ENCODE peak calls at places on chromosomes 11 and 22, in five cellular contexts. V, U, S, Y and Z are unnamed samples.

GRCh38 chr11:86688398-86689179 is 16.2 kb upstream of the ME3 start:
- DNase-seq in V (no peak), U (no peak), S (no peak), Y (peak), Z (no peak)

GRCh38 chr11:78669249-78669648 is 94.6 kb upstream of the NARS2 start:
- DNase-seq in V (no peak), U (no peak), S (no peak), Y (no peak), Z (no peak)

GRCh38 chr11:118051136-118051610 is 25.7 kb upstream of the TMPRSS4 start:
- DNase-seq in V (no peak), U (no peak), S (no peak), Y (no peak), Z (no peak)

GRCh38 chr11:123801765-123802164 is 4.4 kb downstream of the OR6M1 start:
- DNase-seq in V (no peak), U (no peak), S (no peak), Y (no peak), Z (no peak)

GRCh38 chr22:22357024-22357868 is 112.7 kb downstream of the VPREB1 start:
- DNase-seq in V (peak), U (peak), S (peak), Y (peak), Z (peak)

GRCh38 chr11:120134106-120134930 is 3.6 kb downstream of the TRIM29 start:
- DNase-seq in V (no peak), U (no peak), S (no peak), Y (no peak), Z (no peak)

GRCh38 chr11:134741453-134742227 is 329.6 kb upstream of the B3GAT1 start:
- DNase-seq in V (no peak), U (no peak), S (peak), Y (no peak), Z (peak)

GRCh38 chr11:120708511-120709183 is 197.1 kb downstream of the GRIK4 start:
- DNase-seq in V (no peak), U (no peak), S (no peak), Y (no peak), Z (no peak)

GRCh38 chr22:17213976-17214375 is 5.3 kb downstream of the ADA2 start:
- DNase-seq in V (no peak), U (peak), S (peak), Y (peak), Z (peak)

GRCh38 chr11:117334896-117335295 is 7.2 kb downstream of the CEP164 start:
- DNase-seq in V (no peak), U (no peak), S (no peak), Y (no peak), Z (no peak)

GRCh38 chr11:60887531-60887930 is 18.9 kb downstream of the PRPF19 start:
- DNase-seq in V (peak), U (peak), S (peak), Y (peak), Z (peak)

GRCh38 chr11:117814766-117815261 is 9.7 kb downstream of the FXYD2 start:
- DNase-seq in V (no peak), U (no peak), S (peak), Y (peak), Z (no peak)

GRCh38 chr11:73152861-73153483 is 10.9 kb upstream of the FCHSD2 start:
- DNase-seq in V (no peak), U (no peak), S (no peak), Y (peak), Z (no peak)

GRCh38 chr22:25853078-25853477 is 111.1 kb downstream of the MYO18B start:
- DNase-seq in V (no peak), U (peak), S (no peak), Y (peak), Z (no peak)

GRCh38 chr22:31613286-31613903 is 48.6 kb downstream of the PISD start:
- DNase-seq in V (no peak), U (no peak), S (no peak), Y (no peak), Z (no peak)

GRCh38 chr11:1513326-1514296 is 27.0 kb upstream of the MOB2 start:
- DNase-seq in V (no peak), U (no peak), S (no peak), Y (no peak), Z (no peak)

DNA sequence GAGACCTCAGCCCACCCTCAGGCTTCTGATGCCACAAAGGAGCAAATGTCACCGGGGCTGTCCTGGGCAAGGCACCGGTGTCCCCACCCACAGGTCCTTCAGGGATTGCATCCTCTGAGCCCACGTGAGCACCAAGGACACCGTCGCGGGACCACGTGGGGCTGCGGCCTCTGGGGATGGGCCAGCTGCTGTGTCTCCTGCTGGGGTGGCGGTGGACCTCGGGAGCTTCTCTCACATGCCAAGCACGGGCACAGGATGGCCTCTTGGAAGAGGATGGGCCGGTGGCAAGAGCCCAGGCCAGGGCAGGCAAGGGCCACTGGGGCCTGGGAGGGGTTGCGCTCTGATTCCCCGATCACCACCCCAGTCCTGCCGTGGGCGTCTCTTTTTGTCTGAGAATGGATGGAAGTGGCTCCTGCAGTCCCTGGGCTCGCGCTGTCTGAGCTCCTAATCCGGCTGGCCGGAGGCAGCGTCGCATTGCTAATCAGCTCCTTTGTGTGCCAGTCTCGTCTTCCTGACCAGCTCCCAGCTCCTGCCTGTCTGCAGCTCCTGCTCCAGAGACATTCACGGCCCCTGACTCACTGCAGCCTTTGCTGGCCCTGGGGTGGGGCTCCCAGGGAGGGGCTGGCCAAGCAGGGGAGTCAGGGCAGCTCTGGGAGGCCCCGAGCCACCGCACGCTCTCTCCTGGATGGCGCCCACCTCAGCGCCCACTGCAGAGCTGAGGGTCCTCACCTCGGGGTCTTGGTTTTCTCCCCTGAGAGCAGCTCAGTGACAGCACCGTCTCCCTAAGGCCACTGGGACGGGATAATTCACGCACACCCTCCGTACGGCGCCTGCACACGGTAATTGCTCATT is 146.7 kb downstream of the CTTN start:
- DNase-seq in V (no peak), U (no peak), S (no peak), Y (no peak), Z (no peak)
- TF ChIP-seq MYC in V (no peak), U (no peak), S (no peak), Y (no peak), Z (no peak)

GRCh38 chr11:46202149-46202548 is 75.3 kb upstream of the CREB3L1 start:
- DNase-seq in V (no peak), U (no peak), S (no peak), Y (no peak), Z (no peak)
- TF ChIP-seq MYC in V (no peak), U (no peak), S (no peak), Y (no peak), Z (no peak)

DNA sequence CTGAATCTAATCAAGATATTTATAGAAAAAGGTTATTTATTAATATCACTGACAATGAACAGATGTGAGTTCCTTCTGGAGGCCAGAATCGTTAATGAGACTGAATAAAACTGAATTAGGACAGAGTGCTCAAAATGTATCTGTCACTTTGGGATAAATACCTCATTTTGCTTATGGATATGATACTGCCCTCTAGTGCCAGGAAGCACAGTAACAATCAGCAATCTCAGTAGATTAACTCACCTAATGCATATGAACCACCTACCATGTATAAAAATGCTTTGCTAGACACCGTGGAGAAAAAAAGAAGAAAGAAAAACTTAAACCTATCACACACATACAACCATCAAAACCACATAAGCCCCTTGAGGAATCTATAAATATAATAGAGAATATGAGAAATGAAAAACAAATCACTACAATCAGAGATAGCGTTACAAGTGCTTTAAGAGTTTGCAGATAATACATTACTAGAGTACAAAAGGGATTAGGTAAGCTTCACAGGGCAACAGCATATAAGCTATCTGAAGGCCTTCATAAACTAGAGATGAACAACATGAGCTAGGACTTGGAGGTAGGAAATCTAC is 117.4 kb downstream of the SGSM3 start:
- DNase-seq in V (peak), U (peak), S (peak), Y (peak), Z (peak)
- TF ChIP-seq MYC in V (no peak), U (no peak), S (no peak), Y (no peak), Z (no peak)

GRCh38 chr11:36577859-36578258 is 10.1 kb downstream of the RAG1 start:
- DNase-seq in V (no peak), U (no peak), S (no peak), Y (no peak), Z (no peak)
- TF ChIP-seq MYC in V (no peak), U (no peak), S (no peak), Y (no peak), Z (no peak)

DNA sequence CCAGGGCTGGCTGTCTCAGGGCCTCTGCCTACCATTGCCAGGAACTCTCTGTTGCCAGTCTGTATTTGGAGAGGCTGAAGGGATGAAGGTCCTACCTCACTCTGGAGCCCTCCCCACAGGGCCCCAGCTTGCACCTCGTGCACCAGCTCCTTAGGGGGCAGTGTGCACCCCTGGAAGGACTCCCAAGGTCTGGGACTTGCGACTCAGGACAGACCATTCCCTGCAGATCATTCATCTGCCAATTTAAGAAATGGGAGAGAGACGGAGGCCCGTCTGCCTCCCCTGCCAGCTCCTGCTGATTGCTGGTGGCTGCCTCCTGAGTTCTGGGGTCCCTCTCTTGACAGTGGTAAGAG is 27.5 kb upstream of the MALAT1 start:
- DNase-seq in V (peak), U (peak), S (peak), Y (peak), Z (peak)
- TF ChIP-seq MYC in V (no peak), U (peak), S (peak), Y (no peak), Z (no peak)

GRCh38 chr22:48952256-48953102 is 875.2 kb downstream of the BRD1 start:
- DNase-seq in V (no peak), U (no peak), S (no peak), Y (no peak), Z (no peak)
- TF ChIP-seq MYC in V (no peak), U (no peak), S (no peak), Y (no peak), Z (no peak)